ENCODE peak calls at places on chromosome X, in ten cellular contexts. F is brain microvascular endothelial cell, J is pancreas, V is GM23248, W is psoas muscle, B is heart right ventricle, Z is PC-9, K is cardiac muscle cell, O is AG04450, L is coronary artery. Q is an unnamed sample.

GRCh38 chrX:25524150-25524549 is 508.4 kb upstream of the ARX start:
- DNase-seq in F (peak; percentile 28), J (no peak), V (no peak), W (no peak), B (no peak), Z (no peak), K (peak; percentile 71), O (no peak), L (no peak), Q (peak; percentile 6)

GRCh38 chrX:42732506-42732905 is 45.5 kb downstream of the PPP1R2C start:
- DNase-seq in F (peak; percentile 14), J (peak; percentile 41), V (no peak), W (no peak), B (peak; percentile 14), Z (no peak), K (peak; percentile 80), O (no peak), L (no peak), Q (no peak)

GRCh38 chrX:39672405-39672804 is 425.4 kb downstream of the BCOR start:
- DNase-seq in F (no peak), J (no peak), V (no peak), W (no peak), B (no peak), Z (no peak), K (no peak), O (no peak), L (no peak), Q (no peak)

GRCh38 chrX:34578237-34578636 is 78.8 kb downstream of the TMEM47 start:
- DNase-seq in F (peak; percentile 32), J (no peak), V (peak; percentile 54), W (no peak), B (no peak), Z (no peak), K (peak; percentile 63), O (peak; percentile 4), L (no peak), Q (no peak)

GRCh38 chrX:9885150-9885549 is 82.0 kb upstream of the CLDN34 start:
- DNase-seq in F (peak; percentile 63), J (no peak), V (peak; percentile 72), W (peak; percentile 64), B (peak; percentile 46), Z (no peak), K (peak; percentile 77), O (no peak), L (no peak), Q (no peak)

GRCh38 chrX:50913520-50913919 is 3.0 kb downstream of the BMP15 start:
- DNase-seq in F (no peak), J (no peak), V (no peak), W (no peak), B (no peak), Z (no peak), K (peak; percentile 7), O (no peak), L (no peak), Q (no peak)

GRCh38 chrX:54320067-54320466 is 37.8 kb downstream of the WNK3 start:
- DNase-seq in F (no peak), J (no peak), V (no peak), W (no peak), B (no peak), Z (no peak), K (no peak), O (no peak), L (no peak), Q (no peak)

GRCh38 chrX:64204252-64204651 is 1.3 kb downstream of the AMER1 start:
- DNase-seq in F (no peak), J (peak; percentile 80), V (peak; percentile 46), W (peak; percentile 69), B (peak; percentile 38), Z (no peak), K (peak; percentile 3), O (no peak), L (peak; percentile 76), Q (no peak)

GRCh38 chrX:41655631-41656030 is 33.1 kb upstream of the GPR34 start:
- DNase-seq in F (no peak), J (no peak), V (peak; percentile 52), W (no peak), B (no peak), Z (no peak), K (no peak), O (no peak), L (no peak), Q (peak; percentile 14)

GRCh38 chrX:274904-275475 is 6.2 kb upstream of the PLCXD1 start:
- DNase-seq in F (no peak), J (peak; percentile 60), V (no peak), W (peak; percentile 71), B (peak; percentile 54), Z (no peak), K (peak; percentile 60), O (no peak), L (no peak), Q (no peak)

GRCh38 chrX:10365532-10366265 is 208.9 kb downstream of the CLCN4 start:
- DNase-seq in F (no peak), J (no peak), V (no peak), W (no peak), B (no peak), Z (no peak), K (no peak), O (no peak), L (no peak), Q (no peak)

GRCh38 chrX:78643874-78644273 is 15.3 kb downstream of the RTL3 start:
- DNase-seq in F (no peak), J (no peak), V (no peak), W (no peak), B (no peak), Z (no peak), K (no peak), O (no peak), L (no peak), Q (no peak)

GRCh38 chrX:107968623-107969022 is 13.5 kb downstream of the TEX13B start:
- DNase-seq in F (no peak), J (no peak), V (no peak), W (no peak), B (no peak), Z (no peak), K (no peak), O (no peak), L (no peak), Q (no peak)

GRCh38 chrX:107971636-107972035 is 10.5 kb downstream of the TEX13B start:
- DNase-seq in F (no peak), J (no peak), V (no peak), W (no peak), B (no peak), Z (no peak), K (peak; percentile 66), O (no peak), L (no peak), Q (no peak)

DNA sequence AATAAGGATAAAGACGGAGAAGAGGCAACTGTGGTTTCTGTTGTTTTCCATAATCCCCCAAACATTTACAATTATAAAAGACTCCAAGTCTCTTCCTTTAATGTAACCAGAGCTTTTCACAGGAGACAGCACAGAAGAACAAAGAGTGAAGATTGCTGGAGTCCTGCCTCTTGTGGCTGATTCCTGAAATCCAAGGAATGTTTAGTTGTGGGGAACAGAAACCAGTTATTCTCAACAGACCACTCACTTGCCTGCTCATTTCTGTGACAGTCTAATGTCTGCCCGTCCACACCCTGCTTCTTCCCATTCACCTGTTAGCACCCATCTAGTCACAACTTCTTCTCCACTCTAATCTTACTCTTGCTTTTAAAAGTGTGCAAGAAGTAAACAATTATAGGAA is 12.1 kb downstream of the TEX13B start:
- DNase-seq in F (no peak), J (no peak), V (no peak), W (no peak), B (no peak), Z (no peak), K (no peak), O (no peak), L (no peak), Q (no peak)
- H3K27ac ChIP-seq in F (no peak overlapping the region), J (no peak overlapping the region), V (no peak overlapping the region), W (no peak overlapping the region), B (no peak overlapping the region), Z (no peak overlapping the region), K (no peak overlapping the region), O (no peak overlapping the region), L (no peak overlapping the region), Q (no peak overlapping the region)

DNA sequence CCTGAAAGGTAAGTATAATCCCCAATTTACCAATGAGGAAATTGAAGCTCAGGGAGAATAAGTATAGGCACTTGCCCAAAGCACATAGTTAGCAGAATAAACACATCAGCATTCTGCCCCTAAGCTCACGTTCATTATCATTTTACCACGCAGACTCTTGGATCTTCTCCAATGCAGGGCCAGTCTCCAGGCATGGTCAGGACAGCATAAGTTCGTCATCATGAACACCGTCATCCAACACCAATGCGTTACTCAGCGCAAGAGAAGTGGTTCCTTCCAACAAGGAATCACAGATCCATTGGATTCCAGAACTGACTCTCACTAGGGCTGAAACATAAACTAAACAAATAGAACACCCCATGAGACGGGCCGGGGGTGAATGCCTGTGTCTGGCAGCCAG is 86.5 kb upstream of the GPM6B start:
- DNase-seq in F (no peak), J (no peak), V (no peak), W (no peak), B (no peak), Z (no peak), K (peak; percentile 70), O (peak; percentile 50), L (no peak), Q (no peak)
- H3K27ac ChIP-seq in F (no peak overlapping the region), J (no peak overlapping the region), V (no peak overlapping the region), W (no peak overlapping the region), B (no peak overlapping the region), Z (no peak overlapping the region), K (no peak overlapping the region), O (no peak overlapping the region), L (no peak overlapping the region), Q (no peak overlapping the region)

DNA sequence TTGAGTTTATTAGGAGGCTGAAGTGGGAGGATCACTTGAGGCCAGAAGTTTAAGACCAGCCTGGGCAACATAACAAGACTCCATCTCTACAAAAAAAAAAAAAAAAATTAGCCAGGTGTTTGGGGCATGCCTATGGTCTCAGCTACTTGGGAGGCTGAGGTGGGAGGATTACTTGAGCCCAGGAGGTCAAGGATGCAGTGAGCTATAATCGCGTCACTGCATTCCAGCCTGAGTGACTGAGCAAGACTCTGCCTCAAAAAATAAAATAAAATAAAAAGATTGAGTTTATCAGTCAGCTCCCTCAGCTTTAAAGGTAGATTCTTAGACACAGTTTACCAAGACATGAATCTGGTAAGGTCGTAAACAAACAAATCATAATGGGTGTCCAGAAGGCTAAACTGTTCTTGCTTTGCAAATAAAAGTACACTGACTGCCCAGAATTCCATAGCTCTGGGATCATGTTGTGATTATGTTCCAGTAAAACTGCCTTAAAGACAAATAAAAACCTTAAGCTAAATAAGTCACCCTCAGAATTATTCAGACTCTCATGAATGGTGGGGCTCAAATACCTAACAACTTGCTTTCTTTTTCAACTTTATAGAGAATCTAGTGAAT is 18.7 kb downstream of the APOO start:
- DNase-seq in F (no peak), J (no peak), V (peak; percentile 50), W (no peak), B (no peak), Z (no peak), K (no peak), O (no peak), L (no peak), Q (no peak)
- H3K27ac ChIP-seq in F (peak overlapping the region; percentile 85), J (no peak overlapping the region), V (peak overlapping the region; percentile 78), W (no peak overlapping the region), B (no peak overlapping the region), Z (peak overlapping the region; percentile 27), K (no peak overlapping the region), O (no peak overlapping the region), L (no peak overlapping the region), Q (peak overlapping the region; percentile 81)

DNA sequence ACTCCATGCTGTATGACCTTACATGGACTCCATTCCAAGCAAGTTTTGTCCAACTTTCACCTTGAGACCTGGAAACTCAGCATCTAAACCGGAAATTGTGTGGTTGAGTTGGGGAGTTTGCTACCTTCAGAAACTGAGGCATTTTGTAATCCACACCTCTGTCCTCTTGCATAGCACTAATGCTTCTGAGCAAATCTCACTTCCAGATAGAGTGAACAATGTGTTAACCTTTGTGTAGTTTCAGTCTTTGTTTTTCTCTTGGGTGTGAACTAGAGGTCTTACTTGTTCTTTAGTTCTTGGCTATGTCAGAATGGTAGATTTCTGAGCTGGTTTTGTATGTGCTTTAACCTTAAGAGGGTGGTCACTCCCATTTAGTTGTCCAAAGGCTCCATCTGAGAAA is 48.1 kb upstream of the TCEAL2 start:
- DNase-seq in F (no peak), J (no peak), V (no peak), W (no peak), B (no peak), Z (no peak), K (no peak), O (no peak), L (no peak), Q (no peak)
- H3K27ac ChIP-seq in F (no peak overlapping the region), J (no peak overlapping the region), V (no peak overlapping the region), W (no peak overlapping the region), B (no peak overlapping the region), Z (no peak overlapping the region), K (no peak overlapping the region), O (no peak overlapping the region), L (no peak overlapping the region), Q (no peak overlapping the region)